ENCODE peak calls at places on chromosomes 16 and 17, in ten cellular contexts. One of them, this sample, is unnamed.

GRCh38 chr17:38403491-38403890 is 24.8 kb upstream of the ARHGAP23 start:
- DNase-seq in GM12864: no peak
- DNase-seq in dorsolateral prefrontal cortex: no peak
- DNase-seq in lower leg skin: no peak
- DNase-seq in stomach: no peak
- DNase-seq in type B pancreatic cell: no peak
- DNase-seq in HCT116: no peak
- DNase-seq in psoas muscle: no peak
- DNase-seq in cardiac fibroblast: peak
- DNase-seq in nephron progenitor cell: no peak
- DNase-seq in this sample: no peak

GRCh38 chr17:28985950-28986713 is 19.7 kb downstream of the SEZ6 start:
- DNase-seq in GM12864: no peak
- DNase-seq in dorsolateral prefrontal cortex: no peak
- DNase-seq in lower leg skin: no peak
- DNase-seq in stomach: no peak
- DNase-seq in type B pancreatic cell: no peak
- DNase-seq in HCT116: no peak
- DNase-seq in psoas muscle: no peak
- DNase-seq in cardiac fibroblast: no peak
- DNase-seq in nephron progenitor cell: peak
- DNase-seq in this sample: no peak

GRCh38 chr17:51161541-51161940 is 4.7 kb upstream of the NME2 start:
- DNase-seq in GM12864: no peak
- DNase-seq in dorsolateral prefrontal cortex: no peak
- DNase-seq in lower leg skin: no peak
- DNase-seq in stomach: no peak
- DNase-seq in type B pancreatic cell: no peak
- DNase-seq in HCT116: no peak
- DNase-seq in psoas muscle: no peak
- DNase-seq in cardiac fibroblast: no peak
- DNase-seq in nephron progenitor cell: no peak
- DNase-seq in this sample: no peak

GRCh38 chr17:76909971-76910760 is 42.0 kb downstream of the MGAT5B start:
- DNase-seq in GM12864: no peak
- DNase-seq in dorsolateral prefrontal cortex: peak
- DNase-seq in lower leg skin: no peak
- DNase-seq in stomach: peak
- DNase-seq in type B pancreatic cell: peak
- DNase-seq in HCT116: peak
- DNase-seq in psoas muscle: no peak
- DNase-seq in cardiac fibroblast: peak
- DNase-seq in nephron progenitor cell: peak
- DNase-seq in this sample: peak

GRCh38 chr17:8013731-8014557 is 11.5 kb downstream of the GUCY2D start:
- DNase-seq in GM12864: no peak
- DNase-seq in dorsolateral prefrontal cortex: no peak
- DNase-seq in lower leg skin: peak
- DNase-seq in stomach: no peak
- DNase-seq in type B pancreatic cell: no peak
- DNase-seq in HCT116: no peak
- DNase-seq in psoas muscle: no peak
- DNase-seq in cardiac fibroblast: no peak
- DNase-seq in nephron progenitor cell: no peak
- DNase-seq in this sample: no peak

GRCh38 chr16:85608515-85608885 is 4.6 kb upstream of the GSE1 start:
- DNase-seq in GM12864: no peak
- DNase-seq in dorsolateral prefrontal cortex: no peak
- DNase-seq in lower leg skin: no peak
- DNase-seq in stomach: peak
- DNase-seq in type B pancreatic cell: no peak
- DNase-seq in HCT116: no peak
- DNase-seq in psoas muscle: no peak
- DNase-seq in cardiac fibroblast: no peak
- DNase-seq in nephron progenitor cell: no peak
- DNase-seq in this sample: no peak

GRCh38 chr17:77323413-77324171 is 182.8 kb downstream of the SEC14L1 start:
- DNase-seq in GM12864: no peak
- DNase-seq in dorsolateral prefrontal cortex: no peak
- DNase-seq in lower leg skin: peak
- DNase-seq in stomach: peak
- DNase-seq in type B pancreatic cell: peak
- DNase-seq in HCT116: no peak
- DNase-seq in psoas muscle: peak
- DNase-seq in cardiac fibroblast: peak
- DNase-seq in nephron progenitor cell: peak
- DNase-seq in this sample: no peak

GRCh38 chr17:45809484-45809883 is 25.4 kb downstream of the CRHR1 start:
- DNase-seq in GM12864: no peak
- DNase-seq in dorsolateral prefrontal cortex: no peak
- DNase-seq in lower leg skin: no peak
- DNase-seq in stomach: no peak
- DNase-seq in type B pancreatic cell: no peak
- DNase-seq in HCT116: no peak
- DNase-seq in psoas muscle: no peak
- DNase-seq in cardiac fibroblast: no peak
- DNase-seq in nephron progenitor cell: no peak
- DNase-seq in this sample: no peak

GRCh38 chr16:28875134-28876015 is 2.9 kb upstream of the ATP2A1 start:
- DNase-seq in GM12864: no peak
- DNase-seq in dorsolateral prefrontal cortex: no peak
- DNase-seq in lower leg skin: no peak
- DNase-seq in stomach: no peak
- DNase-seq in type B pancreatic cell: no peak
- DNase-seq in HCT116: no peak
- DNase-seq in psoas muscle: no peak
- DNase-seq in cardiac fibroblast: no peak
- DNase-seq in nephron progenitor cell: no peak
- DNase-seq in this sample: no peak

GRCh38 chr16:11424118-11424460 is 78.8 kb downstream of the RMI2 start:
- DNase-seq in GM12864: no peak
- DNase-seq in dorsolateral prefrontal cortex: no peak
- DNase-seq in lower leg skin: no peak
- DNase-seq in stomach: no peak
- DNase-seq in type B pancreatic cell: no peak
- DNase-seq in HCT116: no peak
- DNase-seq in psoas muscle: no peak
- DNase-seq in cardiac fibroblast: no peak
- DNase-seq in nephron progenitor cell: no peak
- DNase-seq in this sample: no peak

DNA sequence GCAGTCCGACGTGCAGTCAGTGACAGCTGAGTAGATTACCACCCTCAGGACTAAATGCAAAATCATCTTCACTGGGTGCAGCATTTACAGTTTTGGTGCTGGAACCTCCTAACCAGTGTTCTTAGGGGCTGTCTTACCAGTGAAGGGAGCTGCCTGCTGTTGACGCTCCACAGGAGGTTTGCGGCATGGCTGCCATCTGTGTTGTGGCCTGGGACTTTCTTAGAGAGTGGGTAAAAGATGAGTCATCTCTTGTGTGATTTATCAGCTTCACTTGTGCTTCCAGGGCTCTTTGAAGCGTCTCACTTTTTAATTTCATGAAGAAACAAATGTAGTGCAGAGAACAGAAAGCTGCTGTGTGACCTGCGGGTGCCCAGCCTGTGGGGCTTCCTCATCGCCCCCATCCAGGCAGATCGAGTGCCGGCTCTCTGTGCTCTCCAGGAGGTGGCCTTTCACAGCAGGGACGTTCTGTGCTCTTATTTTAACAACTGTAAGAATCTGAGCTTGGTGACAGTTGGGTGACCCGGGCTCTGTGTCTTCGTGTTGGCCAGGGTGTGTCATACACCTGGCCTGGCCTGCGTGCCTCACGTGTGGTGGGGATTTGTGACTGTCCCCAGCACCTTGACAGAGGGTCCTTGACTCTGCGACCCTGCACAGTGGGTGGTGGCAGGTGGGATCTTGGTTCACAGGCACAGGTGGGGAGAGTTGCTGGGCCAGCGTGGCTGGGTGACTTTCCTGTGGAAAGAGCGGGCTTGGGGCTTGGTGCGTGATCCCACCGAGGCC is 24.3 kb upstream of the ZNF750 start:
- DNase-seq in GM12864: peak
- DNase-seq in dorsolateral prefrontal cortex: peak
- DNase-seq in lower leg skin: no peak
- DNase-seq in stomach: peak
- DNase-seq in type B pancreatic cell: no peak
- DNase-seq in HCT116: peak
- DNase-seq in psoas muscle: no peak
- DNase-seq in cardiac fibroblast: peak
- DNase-seq in nephron progenitor cell: no peak
- DNase-seq in this sample: no peak
- TF ChIP-seq CTCF in GM12864: peak
- TF ChIP-seq CTCF in dorsolateral prefrontal cortex: no peak
- TF ChIP-seq CTCF in lower leg skin: no peak
- TF ChIP-seq CTCF in stomach: no peak
- TF ChIP-seq CTCF in type B pancreatic cell: no peak
- TF ChIP-seq CTCF in HCT116: no peak
- TF ChIP-seq CTCF in psoas muscle: no peak
- TF ChIP-seq CTCF in cardiac fibroblast: no peak
- TF ChIP-seq CTCF in nephron progenitor cell: no peak
- TF ChIP-seq CTCF in this sample: no peak

GRCh38 chr16:23069844-23070243 is 79.4 kb downstream of the USP31 start:
- DNase-seq in GM12864: no peak
- DNase-seq in dorsolateral prefrontal cortex: no peak
- DNase-seq in lower leg skin: no peak
- DNase-seq in stomach: no peak
- DNase-seq in type B pancreatic cell: no peak
- DNase-seq in HCT116: no peak
- DNase-seq in psoas muscle: no peak
- DNase-seq in cardiac fibroblast: no peak
- DNase-seq in nephron progenitor cell: no peak
- DNase-seq in this sample: no peak

GRCh38 chr16:23074423-23074822 is 74.8 kb downstream of the USP31 start:
- DNase-seq in GM12864: no peak
- DNase-seq in dorsolateral prefrontal cortex: no peak
- DNase-seq in lower leg skin: no peak
- DNase-seq in stomach: no peak
- DNase-seq in type B pancreatic cell: no peak
- DNase-seq in HCT116: no peak
- DNase-seq in psoas muscle: no peak
- DNase-seq in cardiac fibroblast: no peak
- DNase-seq in nephron progenitor cell: no peak
- DNase-seq in this sample: no peak

GRCh38 chr16:23072769-23073549 is 76.3 kb downstream of the USP31 start:
- DNase-seq in GM12864: no peak
- DNase-seq in dorsolateral prefrontal cortex: no peak
- DNase-seq in lower leg skin: no peak
- DNase-seq in stomach: no peak
- DNase-seq in type B pancreatic cell: no peak
- DNase-seq in HCT116: no peak
- DNase-seq in psoas muscle: no peak
- DNase-seq in cardiac fibroblast: peak
- DNase-seq in nephron progenitor cell: no peak
- DNase-seq in this sample: no peak

GRCh38 chr16:23071202-23072083 is 77.8 kb downstream of the USP31 start:
- DNase-seq in GM12864: no peak
- DNase-seq in dorsolateral prefrontal cortex: peak
- DNase-seq in lower leg skin: no peak
- DNase-seq in stomach: no peak
- DNase-seq in type B pancreatic cell: no peak
- DNase-seq in HCT116: no peak
- DNase-seq in psoas muscle: peak
- DNase-seq in cardiac fibroblast: peak
- DNase-seq in nephron progenitor cell: no peak
- DNase-seq in this sample: no peak

DNA sequence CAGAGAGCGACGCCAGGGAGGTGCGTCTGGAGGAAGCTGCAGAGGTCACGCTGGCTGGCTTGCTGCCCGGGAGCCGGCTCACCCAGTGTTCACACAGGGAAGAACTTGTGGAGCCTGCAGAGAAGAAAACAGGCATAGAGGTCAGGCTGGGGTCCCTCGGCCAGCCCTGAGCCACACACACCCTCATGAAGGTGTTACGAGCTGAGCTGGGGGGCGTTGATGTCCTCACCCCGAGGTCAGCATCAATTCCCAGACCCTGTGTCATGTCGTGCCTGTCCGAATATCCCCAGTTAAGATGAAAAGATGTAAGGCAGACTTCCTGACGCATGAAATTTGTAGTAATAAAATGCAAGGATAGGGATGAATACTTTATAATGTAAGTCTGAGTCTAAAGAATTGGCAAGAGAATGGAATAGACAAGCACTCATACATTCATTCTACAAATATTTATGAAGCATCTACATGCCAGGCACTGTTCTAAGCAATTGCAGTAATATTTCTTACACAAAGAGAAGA is 77.1 kb downstream of the USP31 start:
- DNase-seq in GM12864: no peak
- DNase-seq in dorsolateral prefrontal cortex: peak
- DNase-seq in lower leg skin: no peak
- DNase-seq in stomach: peak
- DNase-seq in type B pancreatic cell: no peak
- DNase-seq in HCT116: no peak
- DNase-seq in psoas muscle: peak
- DNase-seq in cardiac fibroblast: peak
- DNase-seq in nephron progenitor cell: no peak
- DNase-seq in this sample: no peak
- TF ChIP-seq CTCF in GM12864: no peak
- TF ChIP-seq CTCF in dorsolateral prefrontal cortex: no peak
- TF ChIP-seq CTCF in lower leg skin: no peak
- TF ChIP-seq CTCF in stomach: no peak
- TF ChIP-seq CTCF in type B pancreatic cell: no peak
- TF ChIP-seq CTCF in HCT116: no peak
- TF ChIP-seq CTCF in psoas muscle: no peak
- TF ChIP-seq CTCF in cardiac fibroblast: no peak
- TF ChIP-seq CTCF in nephron progenitor cell: no peak
- TF ChIP-seq CTCF in this sample: no peak

GRCh38 chr16:88306411-88306810 is 76.3 kb upstream of the ZNF469 start:
- DNase-seq in GM12864: no peak
- DNase-seq in dorsolateral prefrontal cortex: no peak
- DNase-seq in lower leg skin: no peak
- DNase-seq in stomach: no peak
- DNase-seq in type B pancreatic cell: no peak
- DNase-seq in HCT116: no peak
- DNase-seq in psoas muscle: peak
- DNase-seq in cardiac fibroblast: no peak
- DNase-seq in nephron progenitor cell: no peak
- DNase-seq in this sample: no peak
- TF ChIP-seq CTCF in GM12864: no peak
- TF ChIP-seq CTCF in dorsolateral prefrontal cortex: no peak
- TF ChIP-seq CTCF in lower leg skin: no peak
- TF ChIP-seq CTCF in stomach: no peak
- TF ChIP-seq CTCF in type B pancreatic cell: no peak
- TF ChIP-seq CTCF in HCT116: no peak
- TF ChIP-seq CTCF in psoas muscle: no peak
- TF ChIP-seq CTCF in cardiac fibroblast: no peak
- TF ChIP-seq CTCF in nephron progenitor cell: no peak
- TF ChIP-seq CTCF in this sample: no peak

DNA sequence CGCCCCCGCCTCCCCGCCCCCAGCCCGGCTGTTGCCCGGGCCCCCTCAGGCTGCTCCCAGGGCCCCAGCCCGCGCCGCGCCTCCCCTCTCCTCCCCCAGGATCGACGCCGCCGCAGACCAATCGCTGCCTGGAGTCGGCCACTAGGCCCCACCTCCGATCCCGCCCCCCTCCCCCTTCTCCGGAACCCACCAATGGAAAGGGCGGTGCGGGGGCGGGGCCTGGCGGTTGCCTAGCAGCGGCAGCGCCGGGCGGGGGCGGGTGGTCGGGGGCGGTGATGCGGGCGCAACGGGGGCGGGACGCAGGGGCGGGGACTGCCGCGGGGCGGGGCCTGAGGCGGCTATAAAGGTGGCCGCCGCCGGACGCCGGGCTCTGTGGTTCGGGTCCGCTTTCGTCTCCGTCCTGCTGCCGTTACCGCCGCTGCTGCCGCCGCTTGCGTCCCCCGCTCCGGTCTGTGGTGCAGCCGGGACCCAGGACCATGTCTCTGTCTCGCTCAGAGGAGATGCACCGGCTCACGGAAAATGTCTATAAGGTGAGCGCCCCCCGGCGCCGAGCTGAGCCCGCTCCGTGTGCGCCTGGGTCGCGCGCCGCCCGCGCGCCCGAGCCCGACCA is at the start of gene BAIAP2:
- DNase-seq in GM12864: peak
- DNase-seq in dorsolateral prefrontal cortex: peak
- DNase-seq in lower leg skin: peak
- DNase-seq in stomach: peak
- DNase-seq in type B pancreatic cell: peak
- DNase-seq in HCT116: peak
- DNase-seq in psoas muscle: peak
- DNase-seq in cardiac fibroblast: peak
- DNase-seq in nephron progenitor cell: peak
- DNase-seq in this sample: peak
- TF ChIP-seq CTCF in GM12864: peak
- TF ChIP-seq CTCF in dorsolateral prefrontal cortex: no peak
- TF ChIP-seq CTCF in lower leg skin: no peak
- TF ChIP-seq CTCF in stomach: no peak
- TF ChIP-seq CTCF in type B pancreatic cell: no peak
- TF ChIP-seq CTCF in HCT116: no peak
- TF ChIP-seq CTCF in psoas muscle: no peak
- TF ChIP-seq CTCF in cardiac fibroblast: no peak
- TF ChIP-seq CTCF in nephron progenitor cell: no peak
- TF ChIP-seq CTCF in this sample: peak

This sample was measured in progenitor cell of endocrine pancreas.